ENCODE peak calls at places on chromosomes 3 and 15, in four cellular contexts. One of them, this sample, is unnamed.

GRCh38 chr3:160796813-160797164 is 40.8 kb downstream of the PPM1L start:
- DNase-seq in esophagus squamous epithelium: no peak
- DNase-seq in upper lobe of right lung: no peak
- DNase-seq in transverse colon: no peak
- DNase-seq in this sample: peak

GRCh38 chr15:36694574-36694973 is 115.1 kb downstream of the CDIN1 start:
- DNase-seq in transverse colon: no peak
- DNase-seq in esophagus squamous epithelium: no peak
- DNase-seq in upper lobe of right lung: no peak
- DNase-seq in this sample: no peak

GRCh38 chr3:123818921-123819429 is 65.2 kb downstream of the MYLK start:
- DNase-seq in upper lobe of right lung: no peak
- DNase-seq in transverse colon: no peak
- DNase-seq in esophagus squamous epithelium: no peak
- DNase-seq in this sample: no peak

GRCh38 chr3:47418167-47419082 is 37.6 kb downstream of the PTPN23 start:
- DNase-seq in upper lobe of right lung: no peak
- DNase-seq in esophagus squamous epithelium: no peak
- DNase-seq in transverse colon: no peak
- DNase-seq in this sample: no peak

GRCh38 chr3:61765109-61765876 is 203.9 kb downstream of the PTPRG start:
- DNase-seq in upper lobe of right lung: no peak
- DNase-seq in esophagus squamous epithelium: no peak
- DNase-seq in transverse colon: no peak
- DNase-seq in this sample: no peak

GRCh38 chr3:4474683-4475490 is 7.8 kb upstream of the SUMF1 start:
- DNase-seq in upper lobe of right lung: no peak
- DNase-seq in transverse colon: no peak
- DNase-seq in esophagus squamous epithelium: peak
- DNase-seq in this sample: no peak

GRCh38 chr3:178083906-178084823 is 452.1 kb upstream of the KCNMB2 start:
- DNase-seq in upper lobe of right lung: no peak
- DNase-seq in transverse colon: no peak
- DNase-seq in esophagus squamous epithelium: no peak
- DNase-seq in this sample: no peak

GRCh38 chr3:10182950-10183349 is 18.2 kb downstream of the IRAK2 start:
- DNase-seq in transverse colon: no peak
- DNase-seq in upper lobe of right lung: no peak
- DNase-seq in esophagus squamous epithelium: no peak
- DNase-seq in this sample: no peak

GRCh38 chr15:78142332-78142731 is 6.8 kb upstream of the IDH3A start:
- DNase-seq in transverse colon: no peak
- DNase-seq in esophagus squamous epithelium: no peak
- DNase-seq in upper lobe of right lung: no peak
- DNase-seq in this sample: no peak

GRCh38 chr3:49406571-49407565 is 4.9 kb downstream of the RHOA start:
- DNase-seq in esophagus squamous epithelium: no peak
- DNase-seq in upper lobe of right lung: no peak
- DNase-seq in transverse colon: no peak
- DNase-seq in this sample: no peak
- H3K27ac ChIP-seq in esophagus squamous epithelium: peak
- H3K27ac ChIP-seq in upper lobe of right lung: peak
- H3K27ac ChIP-seq in transverse colon: peak
- H3K27ac ChIP-seq in this sample: no peak

DNA sequence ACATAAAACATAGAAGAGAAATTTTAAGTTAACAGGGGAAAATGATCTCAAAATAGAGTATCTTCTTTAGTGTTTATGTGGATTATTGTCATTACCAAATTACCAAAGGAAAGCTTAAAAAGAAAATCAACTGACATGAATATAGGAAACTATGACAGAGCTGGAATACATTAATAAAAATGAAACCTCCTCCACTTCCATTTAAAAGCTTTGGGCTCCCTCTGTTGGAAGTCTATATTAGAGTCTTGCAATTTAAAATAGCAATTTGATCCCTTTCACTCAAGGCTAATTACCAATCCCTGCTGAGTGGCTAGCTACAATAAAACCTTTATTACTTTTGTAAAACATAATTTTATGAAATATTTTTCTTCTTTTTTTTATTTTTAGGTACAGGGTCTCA is 61.4 kb upstream of the IMPG2 start:
- DNase-seq in esophagus squamous epithelium: no peak
- DNase-seq in upper lobe of right lung: no peak
- DNase-seq in transverse colon: no peak
- DNase-seq in this sample: no peak
- TF ChIP-seq CTCF in esophagus squamous epithelium: peak
- TF ChIP-seq CTCF in upper lobe of right lung: peak
- TF ChIP-seq CTCF in transverse colon: peak
- TF ChIP-seq CTCF in this sample: peak

DNA sequence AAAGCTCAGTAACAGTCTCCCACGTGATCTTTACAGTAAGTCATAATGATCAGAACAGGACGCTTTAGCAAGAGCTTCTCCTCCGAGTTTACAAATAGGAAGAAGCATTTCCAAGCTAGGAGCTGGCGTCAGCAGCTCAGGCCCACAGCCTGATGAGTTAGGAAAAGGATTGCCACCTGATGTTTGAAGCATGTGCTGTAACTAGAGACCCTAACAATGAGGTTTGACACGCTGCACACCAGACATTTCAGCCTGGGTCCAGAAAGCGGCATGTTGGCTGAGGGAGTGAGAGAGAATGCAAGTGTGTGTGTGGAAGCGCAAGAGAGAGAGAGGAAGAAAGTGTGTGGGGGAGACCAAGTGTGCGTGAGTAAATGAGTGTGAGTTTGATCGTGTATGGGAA is 47.3 kb downstream of the TLE3 start:
- DNase-seq in esophagus squamous epithelium: no peak
- DNase-seq in transverse colon: no peak
- DNase-seq in upper lobe of right lung: no peak
- DNase-seq in this sample: no peak
- H3K27ac ChIP-seq in esophagus squamous epithelium: no peak
- H3K27ac ChIP-seq in transverse colon: no peak
- H3K27ac ChIP-seq in upper lobe of right lung: no peak
- H3K27ac ChIP-seq in this sample: no peak

GRCh38 chr3:64686446-64686908 is 1.3 kb downstream of the ADAMTS9 start:
- DNase-seq in transverse colon: peak
- DNase-seq in upper lobe of right lung: peak
- DNase-seq in esophagus squamous epithelium: no peak
- DNase-seq in this sample: peak

GRCh38 chr3:64685331-64685799 is 2.4 kb downstream of the ADAMTS9 start:
- DNase-seq in upper lobe of right lung: no peak
- DNase-seq in transverse colon: peak
- DNase-seq in esophagus squamous epithelium: no peak
- DNase-seq in this sample: peak

GRCh38 chr3:64687381-64687780 is 419 bp downstream of the ADAMTS9 start:
- DNase-seq in esophagus squamous epithelium: no peak
- DNase-seq in upper lobe of right lung: no peak
- DNase-seq in transverse colon: peak
- DNase-seq in this sample: peak

GRCh38 chr3:64684715-64685261 is 3.0 kb downstream of the ADAMTS9 start:
- DNase-seq in transverse colon: peak
- DNase-seq in esophagus squamous epithelium: no peak
- DNase-seq in upper lobe of right lung: peak
- DNase-seq in this sample: peak

DNA sequence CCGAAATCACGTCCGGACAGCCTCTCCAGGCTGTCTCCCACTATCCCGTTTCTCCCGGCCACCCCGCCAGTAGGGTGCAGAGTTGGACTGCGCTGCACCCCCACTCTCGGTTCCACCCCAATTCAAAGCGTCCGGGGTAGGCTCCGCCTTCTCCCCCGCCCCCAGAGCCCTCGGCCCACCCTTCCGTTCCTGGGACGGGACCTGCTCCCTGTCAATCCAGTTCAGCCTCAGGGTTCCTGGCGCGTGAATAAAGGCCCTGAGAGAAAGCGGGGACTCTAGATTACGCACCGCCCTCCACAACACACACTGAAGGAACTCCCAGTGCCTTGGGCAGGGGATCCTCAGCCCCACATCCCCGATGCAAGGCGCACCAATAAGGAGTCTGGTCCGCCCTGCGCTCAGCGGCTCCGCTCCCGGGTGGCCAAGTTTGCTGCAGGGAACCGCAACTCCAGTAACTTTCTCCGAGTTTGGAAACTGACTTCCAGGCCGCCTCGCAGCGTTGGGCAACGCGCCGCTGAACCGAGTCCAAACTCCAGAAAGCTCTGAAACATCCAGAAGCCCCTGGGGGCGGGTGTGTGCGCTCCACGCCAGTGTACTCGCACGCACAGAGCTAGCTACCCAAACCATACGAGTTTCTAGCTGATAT is 1.9 kb downstream of the ADAMTS9 start:
- DNase-seq in esophagus squamous epithelium: no peak
- DNase-seq in upper lobe of right lung: peak
- DNase-seq in transverse colon: peak
- DNase-seq in this sample: peak
- TF ChIP-seq CTCF in esophagus squamous epithelium: peak
- TF ChIP-seq CTCF in upper lobe of right lung: peak
- TF ChIP-seq CTCF in transverse colon: peak
- TF ChIP-seq CTCF in this sample: peak

GRCh38 chr3:42014443-42014945 is 52.6 kb upstream of the ULK4 start:
- DNase-seq in esophagus squamous epithelium: no peak
- DNase-seq in transverse colon: peak
- DNase-seq in upper lobe of right lung: no peak
- DNase-seq in this sample: no peak
- H3K27ac ChIP-seq in esophagus squamous epithelium: peak
- H3K27ac ChIP-seq in transverse colon: peak
- H3K27ac ChIP-seq in upper lobe of right lung: peak
- H3K27ac ChIP-seq in this sample: peak

This sample was measured in prostate gland.